ENCODE peak calls at places on chromosomes 6 and 20, in four cellular contexts. One of them, this sample, is unnamed. For H3K4me1, the result is how much of the 10 kb centered on the place peaks cover.

GRCh38 chr6:44115866-44116265 is 11.4 kb downstream of the MRPL14 start:
- DNase-seq in right lobe of liver: no peak
- DNase-seq in body of pancreas: no peak
- DNase-seq in suprapubic skin: no peak
- DNase-seq in this sample: no peak

GRCh38 chr6:72149715-72150114 is 263.4 kb downstream of the RIMS1 start:
- DNase-seq in right lobe of liver: no peak
- DNase-seq in body of pancreas: no peak
- DNase-seq in suprapubic skin: no peak
- DNase-seq in this sample: no peak

GRCh38 chr6:162960674-162961457 is 233.1 kb downstream of the PACRG start:
- DNase-seq in suprapubic skin: no peak
- DNase-seq in right lobe of liver: no peak
- DNase-seq in body of pancreas: no peak
- DNase-seq in this sample: no peak

GRCh38 chr6:79506251-79506650 is 31.0 kb downstream of the LCA5 start:
- DNase-seq in right lobe of liver: no peak
- DNase-seq in body of pancreas: no peak
- DNase-seq in suprapubic skin: no peak
- DNase-seq in this sample: no peak

GRCh38 chr20:63092660-63093215 is 86.0 kb upstream of the BHLHE23 start:
- DNase-seq in body of pancreas: no peak
- DNase-seq in right lobe of liver: peak
- DNase-seq in suprapubic skin: peak
- DNase-seq in this sample: no peak

GRCh38 chr6:164098857-164099534 is 684.5 kb downstream of the QKI start:
- DNase-seq in suprapubic skin: no peak
- DNase-seq in body of pancreas: peak
- DNase-seq in right lobe of liver: no peak
- DNase-seq in this sample: peak

GRCh38 chr6:8229913-8230312 is 127.6 kb upstream of the EEF1E1 start:
- DNase-seq in body of pancreas: no peak
- DNase-seq in suprapubic skin: no peak
- DNase-seq in right lobe of liver: no peak
- DNase-seq in this sample: no peak

GRCh38 chr20:31559704-31560093 is 45.4 kb upstream of the ID1 start:
- DNase-seq in body of pancreas: no peak
- DNase-seq in right lobe of liver: no peak
- DNase-seq in suprapubic skin: no peak
- DNase-seq in this sample: no peak

GRCh38 chr6:25169551-25170335 is 109.4 kb upstream of the CARMIL1 start:
- DNase-seq in body of pancreas: no peak
- DNase-seq in right lobe of liver: no peak
- DNase-seq in suprapubic skin: no peak
- DNase-seq in this sample: no peak

GRCh38 chr6:31947864-31948263 is 2.0 kb downstream of the CFB start:
- DNase-seq in body of pancreas: no peak
- DNase-seq in right lobe of liver: no peak
- DNase-seq in suprapubic skin: no peak
- DNase-seq in this sample: no peak

GRCh38 chr20:17531537-17532025 is 402 bp upstream of the BFSP1 start:
- DNase-seq in body of pancreas: no peak
- DNase-seq in right lobe of liver: no peak
- DNase-seq in suprapubic skin: no peak
- DNase-seq in this sample: no peak

GRCh38 chr6:41638801-41639555 is 710 bp downstream of the MDFI start:
- DNase-seq in body of pancreas: peak
- DNase-seq in right lobe of liver: peak
- DNase-seq in suprapubic skin: no peak
- DNase-seq in this sample: no peak

GRCh38 chr6:109979033-109979921 is 1.2 kb downstream of the GPR6 start:
- DNase-seq in suprapubic skin: no peak
- DNase-seq in right lobe of liver: no peak
- DNase-seq in body of pancreas: no peak
- DNase-seq in this sample: no peak

GRCh38 chr20:50670126-50670862 is 21.0 kb downstream of the RIPOR3 start:
- DNase-seq in right lobe of liver: no peak
- DNase-seq in body of pancreas: peak
- DNase-seq in suprapubic skin: no peak
- DNase-seq in this sample: peak

GRCh38 chr6:41958022-41958856 is 16.6 kb upstream of the CCND3 start:
- DNase-seq in right lobe of liver: no peak
- DNase-seq in suprapubic skin: no peak
- DNase-seq in body of pancreas: no peak
- DNase-seq in this sample: no peak

GRCh38 chr20:17785007-17785406 is 85.2 kb downstream of the BANF2 start:
- DNase-seq in right lobe of liver: no peak
- DNase-seq in body of pancreas: no peak
- DNase-seq in suprapubic skin: no peak
- DNase-seq in this sample: no peak

GRCh38 chr6:137903274-137903932 is 36.3 kb downstream of the TNFAIP3 start:
- DNase-seq in body of pancreas: no peak
- DNase-seq in suprapubic skin: no peak
- DNase-seq in right lobe of liver: no peak
- DNase-seq in this sample: no peak

GRCh38 chr6:28501259-28501658 is 14.3 kb downstream of the GPX6 start:
- DNase-seq in body of pancreas: no peak
- DNase-seq in suprapubic skin: no peak
- DNase-seq in right lobe of liver: no peak
- DNase-seq in this sample: no peak

GRCh38 chr6:22904413-22904812 is 335.0 kb downstream of the HDGFL1 start:
- DNase-seq in body of pancreas: no peak
- DNase-seq in suprapubic skin: no peak
- DNase-seq in right lobe of liver: no peak
- DNase-seq in this sample: no peak

GRCh38 chr6:43509142-43509983 is 783 bp downstream of the LRRC73 start:
- DNase-seq in suprapubic skin: no peak
- DNase-seq in right lobe of liver: no peak
- DNase-seq in body of pancreas: no peak
- DNase-seq in this sample: no peak

GRCh38 chr20:6388666-6389197 is 265.9 kb upstream of the FERMT1 start:
- DNase-seq in suprapubic skin: no peak
- DNase-seq in body of pancreas: no peak
- DNase-seq in right lobe of liver: no peak
- DNase-seq in this sample: no peak

GRCh38 chr6:90080876-90081464 is 186.7 kb downstream of the GJA10 start:
- DNase-seq in suprapubic skin: no peak
- DNase-seq in right lobe of liver: no peak
- DNase-seq in body of pancreas: no peak
- DNase-seq in this sample: no peak

GRCh38 chr20:37108676-37109075 is 12.9 kb upstream of the RBL1 start:
- DNase-seq in right lobe of liver: no peak
- DNase-seq in body of pancreas: no peak
- DNase-seq in suprapubic skin: no peak
- DNase-seq in this sample: no peak

GRCh38 chr20:59933296-59933848 is at the start of gene SYCP2:
- DNase-seq in right lobe of liver: peak
- DNase-seq in body of pancreas: peak
- DNase-seq in suprapubic skin: peak
- DNase-seq in this sample: peak

GRCh38 chr6:26194329-26194701 is 107.1 kb downstream of the HFE start:
- DNase-seq in suprapubic skin: no peak
- DNase-seq in body of pancreas: no peak
- DNase-seq in right lobe of liver: no peak
- DNase-seq in this sample: no peak
- H3K4me3 ChIP-seq in suprapubic skin: no peak
- H3K4me3 ChIP-seq in body of pancreas: no peak
- H3K4me3 ChIP-seq in right lobe of liver: no peak
- H3K4me3 ChIP-seq in this sample: no peak

GRCh38 chr6:4162345-4162744 is 27.0 kb upstream of the ECI2 start:
- DNase-seq in body of pancreas: no peak
- DNase-seq in suprapubic skin: no peak
- DNase-seq in right lobe of liver: no peak
- DNase-seq in this sample: no peak
- H3K4me1 ChIP-seq in body of pancreas: under half
- H3K4me1 ChIP-seq in suprapubic skin: under half
- H3K4me1 ChIP-seq in right lobe of liver: under half
- H3K4me1 ChIP-seq in this sample: under half

DNA sequence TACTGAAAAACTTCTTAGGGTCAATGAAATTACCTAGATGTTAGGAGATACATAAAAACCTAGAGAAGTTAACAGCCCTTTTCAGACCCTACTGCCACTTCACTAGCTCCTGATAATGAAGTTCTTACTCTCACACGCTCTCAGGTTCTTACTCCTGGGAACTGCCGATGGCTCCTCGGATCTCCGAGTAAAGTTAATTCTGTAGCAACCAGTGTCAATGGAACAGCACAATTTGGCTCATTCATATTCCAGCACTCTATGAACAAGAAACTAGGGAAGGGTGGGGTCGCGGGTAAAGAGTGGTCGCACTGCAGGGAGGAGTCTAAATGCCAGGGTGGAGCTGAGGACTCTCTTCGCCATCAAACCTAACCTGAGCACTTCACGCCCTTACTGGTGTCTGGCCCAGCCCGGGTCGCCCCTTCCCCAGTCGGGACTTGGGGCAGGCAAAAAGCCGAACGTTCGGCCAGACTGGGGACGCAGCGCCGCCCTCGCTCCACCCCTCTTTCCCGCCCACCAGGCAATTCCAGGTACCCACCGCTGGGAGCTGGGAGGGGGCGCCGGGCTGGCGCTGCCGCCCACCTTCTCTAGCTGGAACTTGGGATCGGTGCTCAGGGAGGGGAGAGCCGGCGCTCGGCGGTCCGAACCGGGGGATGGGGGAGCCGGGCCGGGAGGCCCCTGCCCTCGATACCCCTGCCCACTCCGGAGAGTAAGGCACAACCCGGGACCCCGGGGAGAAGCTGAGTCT is 744 bp downstream of the RAB23 start:
- DNase-seq in body of pancreas: peak
- DNase-seq in suprapubic skin: no peak
- DNase-seq in right lobe of liver: peak
- DNase-seq in this sample: peak
- TF ChIP-seq POLR2A in body of pancreas: no peak
- TF ChIP-seq POLR2A in suprapubic skin: no peak
- TF ChIP-seq POLR2A in right lobe of liver: no peak
- TF ChIP-seq POLR2A in this sample: no peak

DNA sequence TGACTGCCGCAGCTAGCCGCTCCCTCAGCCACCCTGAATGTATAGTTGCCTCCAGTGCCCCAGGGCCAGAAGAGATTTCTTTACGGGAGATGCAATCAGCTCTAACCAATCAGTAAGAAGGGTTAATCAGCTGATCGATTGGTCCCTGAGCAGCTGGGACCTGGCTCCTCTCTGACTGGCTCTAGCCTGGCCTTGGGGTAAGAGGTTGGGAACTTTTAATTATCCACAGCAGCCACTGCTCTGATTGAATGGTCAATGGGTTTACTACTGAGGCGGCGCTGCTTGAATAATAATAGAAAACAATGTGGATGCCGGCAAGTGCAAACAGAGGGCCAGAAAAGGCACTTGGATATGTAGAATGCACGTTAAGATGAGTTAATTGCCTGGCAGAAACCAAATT is 99.8 kb downstream of the TFAP2A start:
- DNase-seq in body of pancreas: no peak
- DNase-seq in right lobe of liver: no peak
- DNase-seq in suprapubic skin: no peak
- DNase-seq in this sample: no peak
- H3K4me3 ChIP-seq in body of pancreas: no peak
- H3K4me3 ChIP-seq in right lobe of liver: no peak
- H3K4me3 ChIP-seq in suprapubic skin: no peak
- H3K4me3 ChIP-seq in this sample: no peak

DNA sequence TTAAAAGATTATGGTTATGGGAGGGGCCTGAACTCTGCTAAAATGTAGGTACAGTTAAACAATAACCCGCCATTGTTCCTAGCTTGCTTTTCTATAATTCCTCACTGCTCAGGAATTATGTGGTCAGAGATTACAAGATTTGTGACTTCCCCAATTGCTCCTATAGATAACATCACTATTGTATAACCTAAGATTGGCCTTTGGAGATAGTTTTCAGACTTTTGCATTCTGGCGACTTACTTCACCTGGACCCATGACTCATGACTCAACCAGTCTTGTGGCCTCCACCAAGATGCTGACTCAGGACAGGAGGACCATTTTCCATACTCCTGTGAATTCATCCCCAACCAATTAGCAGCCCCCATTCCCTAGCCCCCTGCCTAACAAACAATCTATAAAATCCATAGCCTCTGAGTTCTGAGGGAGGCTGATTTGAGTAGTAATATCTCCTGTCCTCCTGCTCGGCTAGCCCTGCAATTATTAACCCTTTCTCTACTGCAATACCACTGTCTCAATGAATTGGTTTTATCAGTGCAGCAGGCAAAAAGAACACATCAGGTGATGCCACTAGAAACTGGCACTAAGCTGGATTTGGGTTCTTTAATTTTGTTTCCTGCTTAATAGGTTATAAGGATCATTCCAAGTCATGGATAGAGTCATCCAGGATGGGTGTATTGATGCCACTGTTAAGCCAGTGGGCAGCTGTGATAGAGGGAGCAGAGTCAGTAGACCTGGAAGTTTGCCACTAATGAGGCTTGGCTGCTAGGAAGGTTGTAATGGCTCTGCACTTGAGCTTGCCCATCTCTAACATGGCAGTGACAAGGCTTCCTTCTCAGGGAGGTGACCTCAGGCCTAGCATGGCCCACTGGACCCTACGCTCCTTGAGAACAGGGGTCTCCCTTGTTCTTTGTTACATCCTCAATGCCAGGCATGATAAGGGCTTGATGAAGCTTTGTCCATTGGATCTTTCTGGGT is 154.8 kb downstream of the CD83 start:
- DNase-seq in suprapubic skin: no peak
- DNase-seq in body of pancreas: no peak
- DNase-seq in right lobe of liver: no peak
- DNase-seq in this sample: no peak
- H3K4me1 ChIP-seq in suprapubic skin: half or more
- H3K4me1 ChIP-seq in body of pancreas: under half
- H3K4me1 ChIP-seq in right lobe of liver: under half
- H3K4me1 ChIP-seq in this sample: under half

DNA sequence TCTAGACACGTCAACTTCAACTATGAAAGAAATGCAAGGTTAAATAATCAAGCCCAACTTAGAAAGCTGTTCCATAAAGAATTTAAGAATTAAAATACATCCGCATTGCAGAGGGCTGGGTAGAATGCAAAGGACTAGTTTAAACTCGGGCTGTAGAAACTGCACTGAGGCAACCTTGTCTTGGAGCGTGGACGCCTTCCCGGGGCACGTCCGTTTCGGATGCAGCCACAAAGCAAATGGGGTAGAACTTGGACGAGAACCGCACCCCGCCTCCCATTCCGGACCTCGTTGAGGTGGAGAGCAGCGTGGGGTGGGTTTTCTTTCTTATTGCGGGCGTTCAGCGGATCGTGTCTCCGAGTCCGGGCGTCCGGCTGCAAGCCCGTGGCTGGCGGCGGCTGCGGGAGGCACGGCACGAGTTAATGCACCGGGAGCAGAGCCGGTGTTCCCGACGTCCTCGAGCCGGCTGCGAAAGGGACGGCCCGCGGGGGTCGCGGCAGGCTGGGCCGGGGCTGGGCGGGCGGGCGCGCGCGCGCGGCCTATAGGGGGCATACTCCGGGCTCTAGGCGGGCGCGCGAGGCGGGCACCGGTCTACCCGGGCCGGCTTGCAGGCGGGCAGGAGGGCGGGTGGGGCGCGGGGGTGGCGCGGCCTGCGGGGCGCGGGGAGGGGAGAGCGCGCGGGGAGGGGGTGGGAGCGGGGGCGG is 2.0 kb downstream of the JARID2 start:
- DNase-seq in suprapubic skin: peak
- DNase-seq in right lobe of liver: peak
- DNase-seq in body of pancreas: peak
- DNase-seq in this sample: peak
- TF ChIP-seq POLR2A in suprapubic skin: no peak
- TF ChIP-seq POLR2A in right lobe of liver: peak
- TF ChIP-seq POLR2A in body of pancreas: no peak
- TF ChIP-seq POLR2A in this sample: no peak

GRCh38 chr6:103893082-103893481 is 966.6 kb downstream of the HACE1 start:
- DNase-seq in suprapubic skin: no peak
- DNase-seq in right lobe of liver: no peak
- DNase-seq in body of pancreas: peak
- DNase-seq in this sample: no peak
- H3K4me3 ChIP-seq in suprapubic skin: no peak
- H3K4me3 ChIP-seq in right lobe of liver: no peak
- H3K4me3 ChIP-seq in body of pancreas: no peak
- H3K4me3 ChIP-seq in this sample: no peak